ENCODE peak calls at places on chromosomes 12 and 14, in ten cellular contexts. I is A673, T is RKO, R is esophagus squamous epithelium, L is MCF 10A, M is progenitor cell of endocrine pancreas, E is neural progenitor cell, U is EH, Z is NCI-H1417 treated with DMSO at 0.1 percent for 48 hours, D is NB4. A is an unnamed sample.

GRCh38 chr12:54229624-54230212 is 40.9 kb upstream of the SMUG1 start:
- DNase-seq in I (peak), T (peak), R (no peak), L (peak), M (no peak), E (no peak), U (peak), Z (no peak), D (no peak), A (peak)

GRCh38 chr12:113135178-113136127 is at the start of gene RASAL1:
- DNase-seq in I (peak), T (no peak), R (no peak), L (peak), M (peak), E (peak), U (no peak), Z (no peak), D (peak), A (peak)

GRCh38 chr12:93526786-93527428 is 45.6 kb upstream of the SOCS2 start:
- DNase-seq in I (peak), T (peak), R (no peak), L (peak), M (no peak), E (peak), U (peak), Z (no peak), D (no peak), A (no peak)

GRCh38 chr12:92492291-92492690 is 210.5 kb upstream of the PLEKHG7 start:
- DNase-seq in I (no peak), T (no peak), R (no peak), L (no peak), M (no peak), E (no peak), U (no peak), Z (no peak), D (no peak), A (no peak)

GRCh38 chr12:1523046-1523445 is 71.3 kb downstream of the FBXL14 start:
- DNase-seq in I (no peak), T (no peak), R (no peak), L (no peak), M (no peak), E (no peak), U (no peak), Z (no peak), D (no peak), A (no peak)

GRCh38 chr14:105475269-105475915 is 771 bp downstream of the CRIP2 start:
- DNase-seq in I (no peak), T (no peak), R (no peak), L (peak), M (no peak), E (peak), U (no peak), Z (no peak), D (no peak), A (no peak)

GRCh38 chr12:55720071-55720564 is at the start of gene RDH5:
- DNase-seq in I (no peak), T (no peak), R (no peak), L (no peak), M (no peak), E (no peak), U (peak), Z (no peak), D (no peak), A (no peak)

GRCh38 chr12:132487311-132487741 is 2.6 kb upstream of the FBRSL1 start:
- DNase-seq in I (no peak), T (no peak), R (no peak), L (no peak), M (no peak), E (no peak), U (no peak), Z (no peak), D (no peak), A (no peak)

GRCh38 chr14:24639905-24640304 is 5.9 kb upstream of the GZMB start:
- DNase-seq in I (no peak), T (no peak), R (no peak), L (no peak), M (no peak), E (no peak), U (no peak), Z (no peak), D (no peak), A (no peak)

GRCh38 chr14:68592948-68593347 is 199.9 kb downstream of the ZFP36L1 start:
- DNase-seq in I (no peak), T (no peak), R (no peak), L (no peak), M (no peak), E (no peak), U (no peak), Z (no peak), D (no peak), A (no peak)

GRCh38 chr12:113333877-113334785 is 778 bp downstream of the SLC8B1 start:
- DNase-seq in I (no peak), T (peak), R (no peak), L (peak), M (no peak), E (no peak), U (no peak), Z (no peak), D (peak), A (no peak)

GRCh38 chr12:60724984-60725383 is 1129.2 kb downstream of the SLC16A7 start:
- DNase-seq in I (no peak), T (no peak), R (no peak), L (no peak), M (no peak), E (no peak), U (no peak), Z (no peak), D (no peak), A (no peak)

GRCh38 chr14:64119535-64119934 is 174.6 kb downstream of the ESR2 start:
- DNase-seq in I (no peak), T (no peak), R (no peak), L (no peak), M (no peak), E (no peak), U (no peak), Z (no peak), D (no peak), A (no peak)

GRCh38 chr14:66596241-66596985 is 88.5 kb downstream of the GPHN start:
- DNase-seq in I (no peak), T (no peak), R (no peak), L (no peak), M (no peak), E (no peak), U (no peak), Z (no peak), D (no peak), A (no peak)

GRCh38 chr14:69242311-69243224 is 17.4 kb upstream of the GALNT16 start:
- DNase-seq in I (peak), T (peak), R (no peak), L (peak), M (peak), E (peak), U (peak), Z (peak), D (peak), A (peak)

GRCh38 chr12:51013441-51013840 is 12.7 kb downstream of the SLC11A2 start:
- DNase-seq in I (no peak), T (no peak), R (no peak), L (peak), M (no peak), E (no peak), U (no peak), Z (no peak), D (no peak), A (no peak)

GRCh38 chr12:10717410-10717809 is 5.7 kb downstream of the YBX3 start:
- DNase-seq in I (peak), T (no peak), R (no peak), L (peak), M (no peak), E (peak), U (peak), Z (no peak), D (no peak), A (no peak)

GRCh38 chr12:75177997-75178396 is 31.6 kb downstream of the KCNC2 start:
- DNase-seq in I (peak), T (peak), R (no peak), L (peak), M (no peak), E (no peak), U (peak), Z (peak), D (peak), A (no peak)

GRCh38 chr14:74324945-74325361 is 22.2 kb upstream of the ABCD4 start:
- DNase-seq in I (peak), T (peak), R (no peak), L (peak), M (no peak), E (peak), U (peak), Z (no peak), D (peak), A (peak)

A was measured in iPS-NIHi11.